ENCODE peak calls at places on chromosomes 16 and 17, in seven cellular contexts. J is GM13976, T is cardiac muscle cell, R is AG04450, B is ascending aorta, K is mucosa of descending colon, A is endodermal cell. V is an unnamed sample.
A peak's percentile ranks its signal among the peaks of the same experiment; 100 is the strongest.

GRCh38 chr16:89155184-89155679 is 16.3 kb upstream of the CDH15 start:
- DNase-seq in J (no peak), T (peak; percentile 93), R (peak; percentile 47), B (peak; percentile 39), K (peak; percentile 58), A (no peak), V (no peak)

GRCh38 chr16:19710191-19710908 is 7.7 kb downstream of the KNOP1 start:
- DNase-seq in J (no peak), T (no peak), R (no peak), B (no peak), K (no peak), A (no peak), V (no peak)

GRCh38 chr16:4307215-4308037 is 8.4 kb upstream of the GLIS2 start:
- DNase-seq in J (peak; percentile 99), T (peak; percentile 98), R (peak; percentile 88), B (peak; percentile 65), K (peak; percentile 96), A (peak; percentile 98), V (peak; percentile 100)

GRCh38 chr17:63437287-63438091 is 8.6 kb downstream of the CYB561 start:
- DNase-seq in J (no peak), T (peak; percentile 27), R (no peak), B (no peak), K (peak; percentile 38), A (no peak), V (no peak)

GRCh38 chr16:66416136-66416535 is 11.0 kb upstream of the BEAN1 start:
- DNase-seq in J (no peak), T (no peak), R (no peak), B (no peak), K (no peak), A (no peak), V (no peak)

GRCh38 chr17:44556114-44556853 is 1.0 kb upstream of the FZD2 start:
- DNase-seq in J (peak; percentile 79), T (peak; percentile 71), R (no peak), B (no peak), K (no peak), A (peak; percentile 95), V (peak; percentile 85)

GRCh38 chr17:9258115-9259020 is 237.1 kb downstream of the NTN1 start:
- DNase-seq in J (no peak), T (no peak), R (no peak), B (no peak), K (no peak), A (peak; percentile 70), V (no peak)

GRCh38 chr16:65318138-65318537 is 196.3 kb upstream of the CDH11 start:
- DNase-seq in J (no peak), T (no peak), R (no peak), B (no peak), K (no peak), A (peak; percentile 73), V (no peak)

GRCh38 chr17:17824780-17825614 is 11.8 kb downstream of the SREBF1 start:
- DNase-seq in J (no peak), T (no peak), R (no peak), B (peak; percentile 37), K (no peak), A (peak; percentile 73), V (peak; percentile 12)

GRCh38 chr17:38685485-38685884 is 10.7 kb upstream of the EPOP start:
- DNase-seq in J (no peak), T (no peak), R (no peak), B (no peak), K (no peak), A (peak; percentile 42), V (no peak)

GRCh38 chr17:35286120-35286781 is 43.4 kb downstream of the SLFN5 start:
- DNase-seq in J (no peak), T (peak; percentile 41), R (no peak), B (no peak), K (no peak), A (no peak), V (peak; percentile 15)

GRCh38 chr16:3712830-3713476 is 4.4 kb downstream of the TRAP1 start:
- DNase-seq in J (no peak), T (no peak), R (no peak), B (no peak), K (peak; percentile 0), A (no peak), V (no peak)

GRCh38 chr17:80917716-80918560 is 73.7 kb upstream of the CHMP6 start:
- DNase-seq in J (no peak), T (no peak), R (no peak), B (no peak), K (no peak), A (no peak), V (no peak)

GRCh38 chr17:49197346-49197998 is 12.9 kb downstream of the GNGT2 start:
- DNase-seq in J (no peak), T (no peak), R (no peak), B (no peak), K (no peak), A (peak; percentile 49), V (no peak)

GRCh38 chr17:38354466-38354865 is 2.8 kb downstream of the SOCS7 start:
- DNase-seq in J (peak; percentile 2), T (no peak), R (no peak), B (no peak), K (no peak), A (no peak), V (no peak)

GRCh38 chr17:11239379-11239970 is 1.5 kb upstream of the SHISA6 start:
- DNase-seq in J (no peak), T (no peak), R (no peak), B (no peak), K (no peak), A (no peak), V (no peak)

GRCh38 chr17:14196337-14196997 is 40.2 kb downstream of the CDRT15 start:
- DNase-seq in J (no peak), T (no peak), R (no peak), B (no peak), K (no peak), A (peak; percentile 44), V (peak; percentile 4)

DNA sequence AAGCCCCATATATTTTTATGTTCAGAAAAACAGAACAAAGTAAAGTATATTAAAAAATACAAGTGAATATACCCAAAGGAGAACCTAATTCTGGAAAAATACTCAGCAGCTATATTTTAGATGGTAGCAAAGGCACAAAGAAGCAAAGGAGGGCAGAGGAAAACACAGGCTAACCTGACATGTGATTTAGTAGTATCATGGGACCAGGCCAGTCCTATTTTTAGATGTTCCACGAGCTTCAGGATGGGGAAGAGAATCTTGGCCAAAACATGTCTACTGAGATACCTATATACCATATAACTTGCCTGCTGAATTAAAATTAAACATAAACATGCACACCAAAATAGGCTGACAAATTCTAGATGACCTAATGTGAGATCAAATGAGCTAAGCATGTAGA is 32.9 kb downstream of the SMYD4 start:
- DNase-seq in J (no peak), T (no peak), R (no peak), B (no peak), K (no peak), A (no peak), V (no peak)
- TF ChIP-seq CTCF in J (no peak), T (no peak), R (no peak), B (no peak), K (no peak), A (no peak), V (no peak)

GRCh38 chr17:5019475-5019956 is 15.7 kb downstream of the SLC52A1 start:
- DNase-seq in J (peak; percentile 66), T (peak; percentile 12), R (no peak), B (no peak), K (no peak), A (peak; percentile 74), V (peak; percentile 60)
- TF ChIP-seq CTCF in J (peak; percentile 19), T (peak; percentile 3), R (peak; percentile 14), B (no peak), K (no peak), A (peak; percentile 41), V (no peak)

GRCh38 chr16:12898556-12898955 is 2.8 kb upstream of the SHISA9 start:
- DNase-seq in J (no peak), T (no peak), R (no peak), B (no peak), K (no peak), A (peak; percentile 68), V (no peak)
- TF ChIP-seq CTCF in J (peak; percentile 17), T (no peak), R (no peak), B (no peak), K (no peak), A (peak; percentile 68), V (no peak)

GRCh38 chr16:24053325-24053946 is 202.7 kb upstream of the CACNG3 start:
- DNase-seq in J (no peak), T (no peak), R (no peak), B (no peak), K (no peak), A (no peak), V (no peak)
- TF ChIP-seq CTCF in J (no peak), T (no peak), R (no peak), B (no peak), K (no peak), A (no peak), V (no peak)

GRCh38 chr16:51757921-51758479 is 606.9 kb upstream of the SALL1 start:
- DNase-seq in J (no peak), T (no peak), R (no peak), B (no peak), K (no peak), A (no peak), V (no peak)

GRCh38 chr16:51759999-51760398 is 608.9 kb upstream of the SALL1 start:
- DNase-seq in J (no peak), T (no peak), R (no peak), B (no peak), K (no peak), A (no peak), V (no peak)

GRCh38 chr16:51759329-51759728 is 608.3 kb upstream of the SALL1 start:
- DNase-seq in J (no peak), T (no peak), R (no peak), B (no peak), K (no peak), A (no peak), V (no peak)

GRCh38 chr16:51763072-51763658 is 612.1 kb upstream of the SALL1 start:
- DNase-seq in J (no peak), T (no peak), R (no peak), B (no peak), K (no peak), A (peak; percentile 80), V (no peak)

GRCh38 chr16:51762081-51762995 is 611.3 kb upstream of the SALL1 start:
- DNase-seq in J (peak; percentile 73), T (peak; percentile 81), R (peak; percentile 53), B (no peak), K (peak; percentile 76), A (peak; percentile 93), V (peak; percentile 64)
- TF ChIP-seq CTCF in J (peak; percentile 91), T (peak; percentile 97), R (peak; percentile 96), B (peak; percentile 67), K (peak; percentile 63), A (peak; percentile 99), V (peak; percentile 98)

GRCh38 chr17:50516980-50517379 is 8.7 kb downstream of the MYCBPAP start:
- DNase-seq in J (no peak), T (no peak), R (no peak), B (no peak), K (no peak), A (no peak), V (no peak)
- TF ChIP-seq CTCF in J (no peak), T (no peak), R (no peak), B (no peak), K (no peak), A (no peak), V (no peak)

V was measured in GM20000.